ENCODE peak calls at places on chromosomes 1 and 21, in eight cellular contexts. R is foreskin keratinocyte, U is left ventricle myocardium inferior, J is breast epithelium, C is right lobe of liver, E is caudate nucleus, I is HL-60, F is A549. A is an unnamed sample.

GRCh38 chr1:23581219-23581618 is 21.9 kb upstream of the ID3 start:
- DNase-seq in C (no peak), I (no peak), R (no peak), F (no peak), J (no peak), U (peak), E (no peak), A (peak)

GRCh38 chr1:223326776-223327175 is 37.2 kb downstream of the SUSD4 start:
- DNase-seq in C (no peak), I (no peak), J (no peak), U (no peak), F (no peak), R (peak), E (no peak), A (no peak)

GRCh38 chr1:64659478-64659877 is 85.4 kb upstream of the RAVER2 start:
- DNase-seq in E (no peak), I (no peak), U (no peak), J (no peak), C (no peak), R (no peak), F (no peak), A (no peak)

GRCh38 chr1:168842916-168843315 is 113.9 kb upstream of the DPT start:
- DNase-seq in I (no peak), C (no peak), R (no peak), J (no peak), U (no peak), F (no peak), E (no peak), A (no peak)

GRCh38 chr1:30409476-30410152 is 313.8 kb downstream of the MATN1 start:
- DNase-seq in J (no peak), R (no peak), I (no peak), E (no peak), U (no peak), F (no peak), C (no peak), A (no peak)

GRCh38 chr21:31173881-31174555 is 135.7 kb upstream of the KRTAP19-8 start:
- DNase-seq in J (no peak), I (no peak), U (peak), C (peak), F (no peak), E (peak), R (no peak), A (no peak)

GRCh38 chr1:56375184-56375837 is 204.1 kb downstream of the PLPP3 start:
- DNase-seq in U (no peak), F (no peak), R (no peak), J (no peak), I (no peak), E (no peak), C (no peak), A (no peak)

GRCh38 chr1:225423518-225423855 is 4.4 kb downstream of the LBR start:
- DNase-seq in I (no peak), J (no peak), C (no peak), E (no peak), U (no peak), F (no peak), R (no peak), A (no peak)

GRCh38 chr1:108595510-108595909 is 35.6 kb downstream of the EEIG2 start:
- DNase-seq in E (peak), U (no peak), F (no peak), J (no peak), I (no peak), R (no peak), C (no peak), A (no peak)

GRCh38 chr1:178500936-178501554 is 4.3 kb upstream of the CLEC20A start:
- DNase-seq in F (no peak), I (no peak), E (no peak), U (no peak), R (no peak), J (no peak), C (no peak), A (no peak)

GRCh38 chr1:89743788-89744187 is 77.0 kb upstream of the LRRC8D start:
- DNase-seq in I (no peak), J (peak), R (no peak), C (no peak), F (no peak), U (no peak), E (no peak), A (no peak)

GRCh38 chr1:167491586-167492408 is 26.5 kb downstream of the CD247 start:
- DNase-seq in R (no peak), E (no peak), C (no peak), U (no peak), F (no peak), I (no peak), J (no peak), A (no peak)

GRCh38 chr1:239186487-239186886 is 199.9 kb upstream of the CHRM3 start:
- DNase-seq in J (no peak), E (no peak), U (no peak), I (no peak), R (no peak), F (no peak), C (no peak), A (no peak)

GRCh38 chr1:30908886-30909777 is 574 bp upstream of the SDC3 start:
- DNase-seq in E (no peak), R (no peak), J (no peak), I (peak), F (no peak), C (no peak), U (peak), A (no peak)

GRCh38 chr1:176157995-176158394 is 49.1 kb downstream of the COP1 start:
- DNase-seq in F (no peak), R (peak), C (no peak), I (no peak), U (no peak), E (no peak), J (no peak), A (no peak)

GRCh38 chr1:93907718-93908117 is 1.5 kb downstream of the GCLM start:
- DNase-seq in U (peak), F (no peak), C (peak), R (peak), J (no peak), I (no peak), E (no peak), A (no peak)

GRCh38 chr1:18283601-18284385 is 176.2 kb downstream of the IGSF21 start:
- DNase-seq in I (no peak), J (no peak), R (no peak), E (no peak), C (no peak), U (no peak), F (no peak), A (no peak)

GRCh38 chr1:4615501-4615900 is 38.9 kb upstream of the AJAP1 start:
- DNase-seq in U (no peak), I (no peak), J (no peak), C (peak), F (no peak), E (no peak), R (no peak), A (no peak)

GRCh38 chr1:153733970-153734369 is 6.1 kb downstream of the INTS3 start:
- DNase-seq in F (no peak), I (no peak), J (no peak), E (no peak), U (no peak), C (no peak), R (no peak), A (no peak)

GRCh38 chr1:31576201-31576669 is at the start of gene TINAGL1:
- DNase-seq in C (no peak), I (no peak), F (no peak), U (peak), J (peak), E (no peak), R (peak), A (no peak)

GRCh38 chr1:75579046-75579445 is 31.9 kb downstream of the SLC44A5 start:
- DNase-seq in J (no peak), U (no peak), E (no peak), C (no peak), R (no peak), F (no peak), I (no peak), A (no peak)

GRCh38 chr1:107124705-107125104 is 16.1 kb upstream of the NTNG1 start:
- DNase-seq in U (no peak), R (no peak), J (no peak), F (no peak), C (no peak), I (no peak), E (no peak), A (no peak)
- H3K27ac ChIP-seq in U (no peak), R (no peak), J (no peak), F (no peak), C (no peak), I (no peak), E (no peak), A (no peak)

GRCh38 chr1:158686430-158687009 is at the start of gene SPTA1:
- DNase-seq in R (no peak), J (no peak), C (no peak), U (no peak), E (no peak), F (no peak), I (peak), A (no peak)
- H3K27ac ChIP-seq in R (no peak), J (no peak), C (no peak), U (no peak), E (no peak), F (no peak), I (no peak), A (no peak)

GRCh38 chr1:150151291-150152181 is 1.8 kb downstream of the PLEKHO1 start:
- DNase-seq in E (no peak), I (peak), F (no peak), J (no peak), C (no peak), R (no peak), U (no peak), A (no peak)

GRCh38 chr1:150152772-150153461 is 3.2 kb downstream of the PLEKHO1 start:
- DNase-seq in F (no peak), C (no peak), E (no peak), R (no peak), J (no peak), I (no peak), U (no peak), A (no peak)

GRCh38 chr1:150154143-150154542 is 4.4 kb downstream of the PLEKHO1 start:
- DNase-seq in F (no peak), E (peak), I (no peak), J (no peak), C (no peak), R (no peak), U (no peak), A (no peak)

GRCh38 chr1:150150511-150151021 is 850 bp downstream of the PLEKHO1 start:
- DNase-seq in C (no peak), F (no peak), R (no peak), U (peak), E (peak), I (peak), J (no peak), A (no peak)

GRCh38 chr1:150152182-150152536 is 2.4 kb downstream of the PLEKHO1 start:
- DNase-seq in C (no peak), U (no peak), I (no peak), J (no peak), F (no peak), E (no peak), R (no peak), A (no peak)
- H3K27ac ChIP-seq in C (peak), U (peak), I (peak), J (peak), F (no peak), E (peak), R (no peak), A (no peak)

GRCh38 chr1:155198547-155198906 is 9.2 kb downstream of the THBS3 start:
- DNase-seq in C (no peak), I (no peak), R (no peak), U (no peak), J (no peak), E (no peak), F (no peak), A (no peak)

GRCh38 chr1:155197901-155198546 is 9.7 kb downstream of the THBS3 start:
- DNase-seq in C (no peak), J (no peak), R (no peak), I (no peak), F (no peak), E (no peak), U (no peak), A (no peak)

GRCh38 chr1:155195201-155196102 is 12.2 kb downstream of the THBS3 start:
- DNase-seq in E (no peak), I (no peak), C (no peak), U (no peak), J (no peak), F (peak), R (no peak), A (no peak)

GRCh38 chr1:155196103-155196892 is 11.4 kb downstream of the THBS3 start:
- DNase-seq in J (no peak), C (no peak), R (no peak), F (no peak), I (no peak), E (no peak), U (no peak), A (peak)

DNA sequence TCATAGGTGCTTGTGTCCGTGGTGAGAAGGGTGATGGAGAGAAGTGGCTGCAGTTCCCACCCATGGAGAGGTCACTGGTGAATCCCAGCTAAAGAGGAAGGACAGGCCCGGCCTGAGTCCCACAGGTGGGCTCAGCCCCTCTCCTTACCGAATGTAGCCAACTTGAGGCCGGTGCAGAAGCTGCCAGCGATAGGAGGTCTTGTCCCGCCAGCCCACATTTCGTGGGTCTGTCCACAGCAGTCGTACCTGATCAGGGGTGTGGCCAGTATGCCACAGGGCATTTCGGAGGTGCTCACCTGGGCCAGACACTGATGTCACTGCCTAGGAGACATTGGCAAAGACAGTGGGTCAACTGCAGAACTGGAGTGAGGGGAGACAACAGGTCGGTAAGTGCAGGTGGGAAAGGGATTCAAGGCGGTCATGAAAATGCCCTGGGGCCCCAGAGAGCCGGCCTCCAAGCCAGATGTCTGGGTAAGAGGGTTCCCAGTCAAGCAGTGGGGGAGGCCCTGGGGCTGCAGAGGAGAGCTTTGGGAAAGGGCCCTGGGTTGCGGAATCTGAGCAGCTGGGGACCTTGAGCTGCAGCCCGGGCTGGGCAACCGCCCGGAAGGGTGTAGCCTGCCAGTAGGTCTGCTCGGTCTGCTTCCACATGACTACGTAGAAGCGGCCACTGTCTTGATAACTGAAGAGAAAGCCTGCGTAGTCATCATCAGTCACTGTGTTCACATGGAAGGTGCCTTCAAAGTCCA is 10.6 kb downstream of the THBS3 start:
- DNase-seq in I (no peak), E (no peak), C (no peak), U (no peak), J (no peak), F (no peak), R (no peak), A (no peak)
- H3K27ac ChIP-seq in I (no peak), E (peak), C (no peak), U (no peak), J (no peak), F (no peak), R (no peak), A (no peak)

GRCh38 chr1:205592443-205593003 is 39.3 kb downstream of the ELK4 start:
- DNase-seq in J (no peak), C (no peak), U (no peak), I (no peak), R (no peak), E (no peak), F (no peak), A (no peak)

GRCh38 chr1:205590777-205591513 is 40.9 kb downstream of the ELK4 start:
- DNase-seq in E (no peak), F (no peak), C (no peak), I (no peak), J (no peak), R (no peak), U (no peak), A (no peak)

GRCh38 chr1:205593532-205593931 is 38.3 kb downstream of the ELK4 start:
- DNase-seq in C (no peak), U (no peak), R (no peak), F (no peak), I (no peak), J (no peak), E (no peak), A (no peak)

GRCh38 chr1:205590457-205590768 is 41.4 kb downstream of the ELK4 start:
- DNase-seq in J (no peak), U (no peak), R (no peak), E (no peak), F (no peak), C (no peak), I (no peak), A (no peak)

GRCh38 chr1:205591522-205592351 is 40.1 kb downstream of the ELK4 start:
- DNase-seq in U (peak), R (peak), C (peak), J (peak), I (peak), F (peak), E (peak), A (peak)
- H3K27ac ChIP-seq in U (no peak), R (no peak), C (no peak), J (peak), I (no peak), F (peak), E (peak), A (no peak)

GRCh38 chr1:244349581-244350001 is 102.1 kb downstream of the ADSS2 start:
- DNase-seq in U (no peak), C (no peak), I (no peak), E (no peak), J (no peak), F (no peak), R (no peak), A (no peak)

GRCh38 chr1:244350027-244350426 is 101.7 kb downstream of the ADSS2 start:
- DNase-seq in J (no peak), I (no peak), E (no peak), U (no peak), R (no peak), F (no peak), C (no peak), A (no peak)

GRCh38 chr1:244347942-244348341 is 103.8 kb downstream of the ADSS2 start:
- DNase-seq in J (no peak), I (no peak), E (no peak), U (no peak), C (no peak), F (no peak), R (no peak), A (no peak)

GRCh38 chr1:244346972-244347618 is 104.6 kb downstream of the ADSS2 start:
- DNase-seq in I (no peak), E (no peak), F (no peak), R (no peak), U (no peak), J (no peak), C (no peak), A (no peak)

DNA sequence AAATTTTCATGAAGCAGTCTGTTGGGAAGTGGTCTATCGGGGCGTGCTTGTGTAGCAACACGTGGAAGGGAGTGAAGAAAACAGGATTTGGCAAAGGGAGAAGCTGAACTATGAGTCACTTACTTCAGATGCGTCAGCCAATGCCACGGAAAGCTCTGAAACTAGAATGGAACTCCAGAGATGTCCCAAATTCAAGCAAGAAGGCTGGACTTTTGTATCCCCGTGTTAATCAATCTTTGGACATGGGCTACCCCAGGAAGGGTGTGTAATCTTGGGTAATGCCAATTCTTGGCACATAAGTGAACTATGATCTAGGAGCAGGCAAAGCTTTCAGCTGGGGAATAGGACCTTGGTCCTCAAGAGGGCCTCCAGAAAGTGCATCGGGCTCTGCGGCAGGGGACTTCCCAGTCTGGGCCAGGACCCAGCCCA is 102.6 kb downstream of the ADSS2 start:
- DNase-seq in J (no peak), R (peak), C (no peak), U (no peak), E (no peak), F (peak), I (no peak), A (no peak)
- H3K27ac ChIP-seq in J (no peak), R (no peak), C (no peak), U (no peak), E (no peak), F (peak), I (no peak), A (no peak)

DNA sequence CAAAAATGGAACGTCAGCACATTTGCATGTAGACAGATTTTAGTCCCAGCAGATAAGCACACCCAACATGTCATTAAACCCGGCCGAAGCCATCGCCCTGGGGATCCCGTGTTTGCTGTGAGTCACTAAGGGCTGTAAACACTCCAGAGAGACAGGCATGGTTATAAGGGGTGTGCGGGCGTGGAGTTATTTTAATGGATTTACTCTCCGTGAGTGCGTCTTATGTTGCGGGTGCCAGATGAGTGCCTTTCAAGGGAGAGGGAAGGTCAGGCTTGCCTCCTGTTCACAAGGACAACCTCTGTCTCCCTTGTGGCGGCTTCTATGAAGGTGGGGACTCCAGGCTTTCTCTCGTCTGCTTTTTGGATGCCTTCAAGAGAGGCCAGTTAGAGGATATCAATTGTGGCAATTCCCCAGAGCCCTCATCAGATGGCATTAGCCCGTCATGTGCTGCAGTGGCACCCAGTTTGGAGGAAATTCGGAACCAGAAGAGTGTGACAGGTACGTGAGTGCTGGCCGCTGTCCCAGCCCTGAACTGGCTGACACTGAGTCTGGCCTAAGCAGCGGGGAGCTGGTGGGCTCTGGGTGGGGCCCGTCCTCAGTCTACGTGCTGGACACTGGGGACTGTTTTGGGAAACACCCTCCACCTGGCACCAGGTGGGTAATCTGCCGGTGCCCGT is 223.9 kb upstream of the TMEM51 start:
- DNase-seq in J (no peak), C (no peak), I (no peak), U (no peak), E (no peak), F (no peak), R (no peak), A (no peak)
- H3K27ac ChIP-seq in J (peak), C (peak), I (no peak), U (no peak), E (peak), F (no peak), R (no peak), A (peak)

DNA sequence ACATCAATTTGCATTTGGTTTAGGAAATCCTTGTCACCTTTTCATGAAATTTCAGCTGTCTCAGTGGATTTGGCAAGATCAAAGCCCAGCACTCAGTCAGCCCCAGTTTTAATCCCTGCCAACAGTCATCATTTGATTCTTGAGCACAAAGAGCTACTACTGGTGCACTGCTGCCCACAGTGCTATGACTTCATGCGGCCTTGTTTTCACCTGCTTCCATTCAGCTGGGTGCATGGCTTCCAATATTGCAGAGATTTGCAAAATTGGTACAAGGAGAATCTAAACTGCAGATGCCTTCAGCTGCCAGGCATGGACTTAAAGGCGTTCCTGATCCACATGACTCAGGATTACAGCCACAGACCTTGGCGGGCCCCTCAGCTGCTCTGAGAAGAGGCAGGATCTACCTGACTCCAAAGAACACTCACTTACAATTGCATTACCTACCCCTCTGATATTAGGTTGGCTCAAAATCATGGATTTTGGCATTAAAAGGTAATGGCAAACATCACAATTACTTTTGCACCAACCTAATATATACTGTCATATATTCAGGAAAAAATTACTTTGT is 259.1 kb downstream of the DSCAM start:
- DNase-seq in C (no peak), I (no peak), E (no peak), F (no peak), R (peak), J (no peak), U (no peak), A (no peak)
- H3K27ac ChIP-seq in C (no peak), I (no peak), E (no peak), F (no peak), R (no peak), J (no peak), U (no peak), A (no peak)

GRCh38 chr1:202018476-202019234 is 8.3 kb downstream of the ELF3 start:
- DNase-seq in I (no peak), J (peak), E (no peak), R (peak), C (peak), U (no peak), F (peak), A (no peak)
- H3K27ac ChIP-seq in I (no peak), J (peak), E (no peak), R (peak), C (peak), U (no peak), F (peak), A (no peak)

GRCh38 chr1:8651236-8651890 is 166.1 kb downstream of the RERE start:
- DNase-seq in E (no peak), J (no peak), F (no peak), I (no peak), C (no peak), R (no peak), U (no peak), A (no peak)
- H3K27ac ChIP-seq in E (no peak), J (no peak), F (no peak), I (no peak), C (no peak), R (no peak), U (peak), A (peak)